ENCODE peak calls at places on chromosomes 3 and 15, in six cellular contexts. One of them, this sample, is unnamed.

GRCh38 chr3:35950045-35950444 is 310.7 kb downstream of the ARPP21 start:
- DNase-seq in kidney epithelial cell: no peak
- DNase-seq in ovary: no peak
- DNase-seq in astrocyte of the spinal cord: no peak
- DNase-seq in HCT116: no peak
- DNase-seq in fibroblast of lung: no peak
- DNase-seq in this sample: no peak

GRCh38 chr3:101888653-101889052 is 39.3 kb downstream of the NFKBIZ start:
- DNase-seq in kidney epithelial cell: no peak
- DNase-seq in ovary: no peak
- DNase-seq in astrocyte of the spinal cord: no peak
- DNase-seq in HCT116: no peak
- DNase-seq in fibroblast of lung: no peak
- DNase-seq in this sample: no peak

GRCh38 chr3:129623447-129624118 is 17.1 kb upstream of the PLXND1 start:
- DNase-seq in fibroblast of lung: no peak
- DNase-seq in HCT116: no peak
- DNase-seq in kidney epithelial cell: no peak
- DNase-seq in ovary: peak
- DNase-seq in astrocyte of the spinal cord: peak
- DNase-seq in this sample: no peak

GRCh38 chr3:135982922-135983581 is 17.5 kb downstream of the PPP2R3A start:
- DNase-seq in kidney epithelial cell: no peak
- DNase-seq in ovary: no peak
- DNase-seq in astrocyte of the spinal cord: peak
- DNase-seq in HCT116: no peak
- DNase-seq in fibroblast of lung: peak
- DNase-seq in this sample: no peak

GRCh38 chr3:53045107-53045783 is 628 bp downstream of the SFMBT1 start:
- DNase-seq in ovary: peak
- DNase-seq in kidney epithelial cell: no peak
- DNase-seq in astrocyte of the spinal cord: peak
- DNase-seq in HCT116: no peak
- DNase-seq in fibroblast of lung: peak
- DNase-seq in this sample: no peak

GRCh38 chr3:138678086-138678485 is 69.5 kb downstream of the FAIM start:
- DNase-seq in ovary: no peak
- DNase-seq in fibroblast of lung: peak
- DNase-seq in HCT116: no peak
- DNase-seq in astrocyte of the spinal cord: no peak
- DNase-seq in kidney epithelial cell: no peak
- DNase-seq in this sample: no peak

GRCh38 chr15:67812232-67812631 is 13.1 kb upstream of the SKOR1 start:
- DNase-seq in ovary: no peak
- DNase-seq in HCT116: no peak
- DNase-seq in fibroblast of lung: no peak
- DNase-seq in kidney epithelial cell: no peak
- DNase-seq in astrocyte of the spinal cord: no peak
- DNase-seq in this sample: no peak

GRCh38 chr3:170130532-170130931 is 51.0 kb downstream of the PHC3 start:
- DNase-seq in fibroblast of lung: no peak
- DNase-seq in astrocyte of the spinal cord: no peak
- DNase-seq in ovary: no peak
- DNase-seq in HCT116: no peak
- DNase-seq in kidney epithelial cell: no peak
- DNase-seq in this sample: no peak

GRCh38 chr15:31271706-31272557 is 54.7 kb upstream of the KLF13 start:
- DNase-seq in kidney epithelial cell: no peak
- DNase-seq in astrocyte of the spinal cord: no peak
- DNase-seq in HCT116: no peak
- DNase-seq in fibroblast of lung: no peak
- DNase-seq in ovary: no peak
- DNase-seq in this sample: no peak

GRCh38 chr15:88334436-88334835 is 77.9 kb upstream of the NTRK3 start:
- DNase-seq in fibroblast of lung: peak
- DNase-seq in kidney epithelial cell: no peak
- DNase-seq in astrocyte of the spinal cord: peak
- DNase-seq in ovary: no peak
- DNase-seq in HCT116: no peak
- DNase-seq in this sample: no peak

GRCh38 chr15:41180206-41180789 is 50.3 kb downstream of the EXD1 start:
- DNase-seq in ovary: no peak
- DNase-seq in astrocyte of the spinal cord: peak
- DNase-seq in HCT116: no peak
- DNase-seq in fibroblast of lung: peak
- DNase-seq in kidney epithelial cell: no peak
- DNase-seq in this sample: no peak

GRCh38 chr3:194775731-194776130 is 90.0 kb downstream of the FAM43A start:
- DNase-seq in astrocyte of the spinal cord: no peak
- DNase-seq in ovary: no peak
- DNase-seq in HCT116: no peak
- DNase-seq in kidney epithelial cell: no peak
- DNase-seq in fibroblast of lung: no peak
- DNase-seq in this sample: no peak

GRCh38 chr15:70474367-70474681 is 289.0 kb downstream of the UACA start:
- DNase-seq in astrocyte of the spinal cord: no peak
- DNase-seq in HCT116: no peak
- DNase-seq in fibroblast of lung: no peak
- DNase-seq in ovary: no peak
- DNase-seq in kidney epithelial cell: no peak
- DNase-seq in this sample: no peak

GRCh38 chr3:127777861-127778711 is 44.2 kb downstream of the MGLL start:
- DNase-seq in ovary: no peak
- DNase-seq in HCT116: no peak
- DNase-seq in fibroblast of lung: no peak
- DNase-seq in kidney epithelial cell: no peak
- DNase-seq in astrocyte of the spinal cord: no peak
- DNase-seq in this sample: no peak

GRCh38 chr3:138331143-138331894 is 1.7 kb upstream of the NME9 start:
- DNase-seq in HCT116: no peak
- DNase-seq in ovary: no peak
- DNase-seq in kidney epithelial cell: no peak
- DNase-seq in astrocyte of the spinal cord: no peak
- DNase-seq in fibroblast of lung: no peak
- DNase-seq in this sample: no peak

GRCh38 chr3:155070932-155071387 is 9.2 kb upstream of the MME start:
- DNase-seq in astrocyte of the spinal cord: peak
- DNase-seq in fibroblast of lung: peak
- DNase-seq in kidney epithelial cell: peak
- DNase-seq in HCT116: no peak
- DNase-seq in ovary: no peak
- DNase-seq in this sample: peak

GRCh38 chr3:112230033-112230432 is 64.0 kb downstream of the SLC9C1 start:
- DNase-seq in fibroblast of lung: no peak
- DNase-seq in kidney epithelial cell: no peak
- DNase-seq in HCT116: no peak
- DNase-seq in ovary: no peak
- DNase-seq in astrocyte of the spinal cord: no peak
- DNase-seq in this sample: no peak

GRCh38 chr15:68369931-68370767 is 61.8 kb downstream of the ITGA11 start:
- DNase-seq in ovary: no peak
- DNase-seq in fibroblast of lung: no peak
- DNase-seq in kidney epithelial cell: no peak
- DNase-seq in astrocyte of the spinal cord: no peak
- DNase-seq in HCT116: no peak
- DNase-seq in this sample: no peak

GRCh38 chr3:100760377-100760776 is 51.1 kb downstream of the TFG start:
- DNase-seq in HCT116: no peak
- DNase-seq in kidney epithelial cell: no peak
- DNase-seq in fibroblast of lung: no peak
- DNase-seq in ovary: no peak
- DNase-seq in astrocyte of the spinal cord: no peak
- DNase-seq in this sample: no peak

GRCh38 chr3:158668506-158668905 is 3.9 kb downstream of the LXN start:
- DNase-seq in kidney epithelial cell: no peak
- DNase-seq in ovary: no peak
- DNase-seq in HCT116: no peak
- DNase-seq in astrocyte of the spinal cord: peak
- DNase-seq in fibroblast of lung: peak
- DNase-seq in this sample: peak

GRCh38 chr15:36230741-36231140 is 348.7 kb upstream of the CDIN1 start:
- DNase-seq in HCT116: no peak
- DNase-seq in ovary: no peak
- DNase-seq in astrocyte of the spinal cord: peak
- DNase-seq in fibroblast of lung: peak
- DNase-seq in kidney epithelial cell: no peak
- DNase-seq in this sample: no peak

GRCh38 chr15:43518073-43518761 is 809 bp downstream of the MAP1A start:
- DNase-seq in fibroblast of lung: peak
- DNase-seq in astrocyte of the spinal cord: peak
- DNase-seq in HCT116: no peak
- DNase-seq in ovary: peak
- DNase-seq in kidney epithelial cell: no peak
- DNase-seq in this sample: no peak

GRCh38 chr15:41928100-41928499 is 34.2 kb upstream of the SPTBN5 start:
- DNase-seq in kidney epithelial cell: no peak
- DNase-seq in fibroblast of lung: no peak
- DNase-seq in ovary: no peak
- DNase-seq in astrocyte of the spinal cord: no peak
- DNase-seq in HCT116: no peak
- DNase-seq in this sample: no peak

GRCh38 chr3:56251343-56251945 is 216.8 kb downstream of the ERC2 start:
- DNase-seq in HCT116: peak
- DNase-seq in kidney epithelial cell: no peak
- DNase-seq in fibroblast of lung: peak
- DNase-seq in astrocyte of the spinal cord: peak
- DNase-seq in ovary: peak
- DNase-seq in this sample: peak

GRCh38 chr15:98856540-98856907 is 151.1 kb downstream of the PGPEP1L start:
- DNase-seq in kidney epithelial cell: no peak
- DNase-seq in HCT116: no peak
- DNase-seq in ovary: no peak
- DNase-seq in fibroblast of lung: peak
- DNase-seq in astrocyte of the spinal cord: peak
- DNase-seq in this sample: peak

GRCh38 chr15:101162701-101163483 is 89.0 kb downstream of the CHSY1 start:
- DNase-seq in astrocyte of the spinal cord: no peak
- DNase-seq in fibroblast of lung: no peak
- DNase-seq in HCT116: no peak
- DNase-seq in kidney epithelial cell: no peak
- DNase-seq in ovary: no peak
- DNase-seq in this sample: no peak

DNA sequence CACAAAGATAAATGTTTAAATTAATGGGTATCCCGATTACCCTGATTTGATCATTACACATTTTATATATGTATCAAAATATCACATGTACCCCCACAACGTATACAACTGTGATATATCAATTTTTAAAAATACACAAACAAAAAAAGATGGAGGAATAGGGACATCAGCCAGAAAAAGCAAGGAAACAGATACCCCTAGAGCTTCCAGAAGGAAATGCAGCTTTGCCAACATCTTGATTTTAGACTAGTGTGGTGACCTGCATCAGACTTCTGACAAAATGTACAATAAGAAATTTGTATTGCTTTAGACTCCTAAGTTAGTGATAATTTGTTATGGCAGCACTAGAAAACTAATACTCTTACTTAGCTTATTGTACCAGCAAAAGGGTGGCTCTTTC is 483.8 kb downstream of the TUSC7 start:
- DNase-seq in fibroblast of lung: no peak
- DNase-seq in ovary: no peak
- DNase-seq in kidney epithelial cell: no peak
- DNase-seq in HCT116: no peak
- DNase-seq in astrocyte of the spinal cord: no peak
- DNase-seq in this sample: no peak
- TF ChIP-seq CTCF in fibroblast of lung: no peak
- TF ChIP-seq CTCF in ovary: no peak
- TF ChIP-seq CTCF in kidney epithelial cell: peak
- TF ChIP-seq CTCF in HCT116: no peak
- TF ChIP-seq CTCF in astrocyte of the spinal cord: peak
- TF ChIP-seq CTCF in this sample: peak

DNA sequence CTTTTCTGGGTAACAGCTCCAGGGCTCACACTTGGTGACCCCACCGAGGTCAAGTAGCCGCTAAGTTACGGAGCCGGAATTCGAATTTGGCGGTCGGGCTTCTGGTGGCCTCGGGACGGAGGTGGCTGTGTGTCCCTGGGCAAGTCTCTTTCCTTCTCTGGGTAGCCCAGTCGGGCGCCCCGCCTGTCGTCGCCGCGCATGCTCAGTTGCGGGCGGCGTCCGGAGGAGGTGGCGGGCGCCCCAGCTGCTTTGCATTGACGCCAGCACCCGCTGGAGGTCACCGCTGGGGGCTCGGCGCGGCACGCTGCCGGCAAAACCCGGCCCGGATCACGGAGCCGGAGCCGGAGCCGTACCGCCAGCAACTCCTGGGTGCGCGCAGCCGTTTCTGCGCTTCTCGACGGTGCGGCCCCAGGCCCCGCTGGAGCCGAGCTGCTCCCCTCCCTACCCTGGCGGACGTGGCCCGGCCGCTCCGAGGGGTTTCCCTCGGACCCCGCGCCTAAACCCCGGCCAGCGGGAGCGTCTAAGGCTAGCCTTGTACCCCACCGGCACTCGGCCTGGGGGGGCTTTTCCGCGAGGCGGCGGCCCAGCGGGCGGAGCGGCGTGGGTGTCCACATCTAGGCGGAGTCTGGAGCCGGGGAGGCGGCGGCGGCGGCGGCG is 474 bp upstream of the PDE8A start:
- DNase-seq in kidney epithelial cell: peak
- DNase-seq in HCT116: peak
- DNase-seq in fibroblast of lung: peak
- DNase-seq in astrocyte of the spinal cord: peak
- DNase-seq in ovary: peak
- DNase-seq in this sample: peak
- TF ChIP-seq CTCF in kidney epithelial cell: no peak
- TF ChIP-seq CTCF in HCT116: no peak
- TF ChIP-seq CTCF in fibroblast of lung: no peak
- TF ChIP-seq CTCF in astrocyte of the spinal cord: no peak
- TF ChIP-seq CTCF in ovary: peak
- TF ChIP-seq CTCF in this sample: no peak

GRCh38 chr3:111070772-111071256 is 802 bp upstream of the NECTIN3 start:
- DNase-seq in kidney epithelial cell: peak
- DNase-seq in fibroblast of lung: no peak
- DNase-seq in astrocyte of the spinal cord: no peak
- DNase-seq in HCT116: no peak
- DNase-seq in ovary: no peak
- DNase-seq in this sample: no peak
- TF ChIP-seq CTCF in kidney epithelial cell: no peak
- TF ChIP-seq CTCF in fibroblast of lung: no peak
- TF ChIP-seq CTCF in astrocyte of the spinal cord: peak
- TF ChIP-seq CTCF in HCT116: no peak
- TF ChIP-seq CTCF in ovary: no peak
- TF ChIP-seq CTCF in this sample: no peak

GRCh38 chr15:81785679-81786078 is 260.1 kb downstream of the MEX3B start:
- DNase-seq in HCT116: no peak
- DNase-seq in ovary: no peak
- DNase-seq in fibroblast of lung: no peak
- DNase-seq in kidney epithelial cell: no peak
- DNase-seq in astrocyte of the spinal cord: no peak
- DNase-seq in this sample: no peak

GRCh38 chr15:81786776-81787175 is 259.0 kb downstream of the MEX3B start:
- DNase-seq in astrocyte of the spinal cord: no peak
- DNase-seq in fibroblast of lung: no peak
- DNase-seq in kidney epithelial cell: no peak
- DNase-seq in ovary: no peak
- DNase-seq in HCT116: no peak
- DNase-seq in this sample: no peak

GRCh38 chr15:81783586-81783985 is 262.2 kb downstream of the MEX3B start:
- DNase-seq in astrocyte of the spinal cord: no peak
- DNase-seq in kidney epithelial cell: no peak
- DNase-seq in ovary: no peak
- DNase-seq in fibroblast of lung: no peak
- DNase-seq in HCT116: no peak
- DNase-seq in this sample: no peak

GRCh38 chr15:81784751-81785150 is 261.1 kb downstream of the MEX3B start:
- DNase-seq in HCT116: no peak
- DNase-seq in ovary: no peak
- DNase-seq in kidney epithelial cell: no peak
- DNase-seq in astrocyte of the spinal cord: no peak
- DNase-seq in fibroblast of lung: no peak
- DNase-seq in this sample: no peak

GRCh38 chr15:81785181-81785580 is 260.6 kb downstream of the MEX3B start:
- DNase-seq in HCT116: no peak
- DNase-seq in ovary: no peak
- DNase-seq in fibroblast of lung: no peak
- DNase-seq in kidney epithelial cell: no peak
- DNase-seq in astrocyte of the spinal cord: no peak
- DNase-seq in this sample: no peak
- TF ChIP-seq CTCF in HCT116: no peak
- TF ChIP-seq CTCF in ovary: no peak
- TF ChIP-seq CTCF in fibroblast of lung: no peak
- TF ChIP-seq CTCF in kidney epithelial cell: no peak
- TF ChIP-seq CTCF in astrocyte of the spinal cord: no peak
- TF ChIP-seq CTCF in this sample: no peak